ENCODE peak calls at places on chromosomes 7 and 10, in ten cellular contexts. K is thoracic aorta; P is left ventricle myocardium inferior; H is right lobe of liver; B is activated CD8-positive, alpha-beta T cell treated with anti-CD3 and anti-CD28 coated beads for 36 hours; O is HCT116; U is A549; R is body of pancreas; J is choroid plexus epithelial cell; S is IMR-90. W is an unnamed sample.

GRCh38 chr10:102462512-102463054 is 11.2 kb upstream of the C10orf95 start:
- DNase-seq in K (no peak), P (no peak), H (no peak), B (no peak), O (no peak), U (no peak), R (no peak), J (no peak), S (no peak), W (no peak)

GRCh38 chr7:158556721-158557440 is 30.7 kb downstream of the PTPRN2 start:
- DNase-seq in K (no peak), P (no peak), H (no peak), B (no peak), O (no peak), U (no peak), R (no peak), J (no peak), S (no peak), W (no peak)

GRCh38 chr7:29435167-29435566 is 128.5 kb upstream of the PRR15 start:
- DNase-seq in K (no peak), P (no peak), H (no peak), B (no peak), O (no peak), U (no peak), R (no peak), J (no peak), S (no peak), W (no peak)

GRCh38 chr7:75971309-75971960 is 23.0 kb downstream of the TMEM120A start:
- DNase-seq in K (no peak), P (no peak), H (peak), B (no peak), O (no peak), U (no peak), R (no peak), J (no peak), S (no peak), W (no peak)

GRCh38 chr7:100673942-100674431 is 447 bp downstream of the GNB2 start:
- DNase-seq in K (no peak), P (peak), H (peak), B (peak), O (no peak), U (no peak), R (peak), J (peak), S (no peak), W (no peak)

GRCh38 chr7:39754326-39755120 is 131.2 kb downstream of the RALA start:
- DNase-seq in K (no peak), P (no peak), H (no peak), B (no peak), O (no peak), U (no peak), R (no peak), J (peak), S (peak), W (no peak)

GRCh38 chr10:62794306-62794705 is 10.2 kb upstream of the ADO start:
- DNase-seq in K (no peak), P (no peak), H (no peak), B (no peak), O (no peak), U (no peak), R (no peak), J (peak), S (no peak), W (no peak)

GRCh38 chr7:88184848-88185304 is 35.0 kb downstream of the SRI start:
- DNase-seq in K (no peak), P (no peak), H (no peak), B (peak), O (no peak), U (no peak), R (no peak), J (no peak), S (peak), W (no peak)

GRCh38 chr10:72084094-72084459 is 4.3 kb downstream of the SPOCK2 start:
- DNase-seq in K (no peak), P (no peak), H (no peak), B (peak), O (no peak), U (no peak), R (no peak), J (no peak), S (no peak), W (peak)

GRCh38 chr7:3574386-3574785 is 273.3 kb downstream of the SDK1 start:
- DNase-seq in K (no peak), P (no peak), H (no peak), B (no peak), O (no peak), U (no peak), R (no peak), J (no peak), S (no peak), W (no peak)

GRCh38 chr7:145212050-145212449 is 376.2 kb upstream of the TPK1 start:
- DNase-seq in K (no peak), P (no peak), H (no peak), B (no peak), O (no peak), U (no peak), R (no peak), J (peak), S (no peak), W (no peak)

GRCh38 chr7:156780724-156781455 is 112.1 kb downstream of the LMBR1 start:
- DNase-seq in K (no peak), P (no peak), H (no peak), B (peak), O (no peak), U (no peak), R (no peak), J (no peak), S (no peak), W (no peak)

GRCh38 chr7:127665922-127666321 is 13.9 kb downstream of the SND1 start:
- DNase-seq in K (no peak), P (no peak), H (no peak), B (no peak), O (no peak), U (no peak), R (no peak), J (no peak), S (no peak), W (no peak)

GRCh38 chr7:125032943-125033342 is 103.3 kb upstream of the POT1 start:
- DNase-seq in K (no peak), P (no peak), H (no peak), B (no peak), O (no peak), U (no peak), R (no peak), J (no peak), S (no peak), W (no peak)

GRCh38 chr7:125030756-125031387 is 101.2 kb upstream of the POT1 start:
- DNase-seq in K (no peak), P (no peak), H (no peak), B (no peak), O (no peak), U (no peak), R (no peak), J (no peak), S (no peak), W (no peak)

GRCh38 chr7:125033506-125033905 is 103.9 kb upstream of the POT1 start:
- DNase-seq in K (no peak), P (no peak), H (no peak), B (no peak), O (no peak), U (no peak), R (no peak), J (no peak), S (no peak), W (no peak)
- TF ChIP-seq CTCF in K (no peak), P (no peak), H (no peak), B (no peak), O (peak), U (no peak), R (no peak), J (no peak), S (no peak), W (no peak)

GRCh38 chr10:117477961-117478670 is 64.4 kb upstream of the EMX2 start:
- DNase-seq in K (no peak), P (no peak), H (no peak), B (no peak), O (peak), U (peak), R (no peak), J (peak), S (peak), W (no peak)
- TF ChIP-seq CTCF in K (no peak), P (peak), H (peak), B (no peak), O (peak), U (peak), R (no peak), J (peak), S (no peak), W (no peak)

GRCh38 chr7:151728286-151728660 is 148.6 kb downstream of the PRKAG2 start:
- DNase-seq in K (no peak), P (no peak), H (peak), B (no peak), O (no peak), U (no peak), R (no peak), J (no peak), S (no peak), W (no peak)
- TF ChIP-seq CTCF in K (no peak), P (no peak), H (no peak), B (no peak), O (no peak), U (no peak), R (no peak), J (no peak), S (no peak), W (no peak)

GRCh38 chr10:122342293-122343134 is 32.0 kb upstream of the PLEKHA1 start:
- DNase-seq in K (no peak), P (no peak), H (no peak), B (peak), O (peak), U (peak), R (peak), J (peak), S (peak), W (no peak)
- TF ChIP-seq CTCF in K (peak), P (peak), H (peak), B (peak), O (peak), U (peak), R (peak), J (peak), S (peak), W (no peak)

GRCh38 chr7:132503415-132503814 is 72.9 kb downstream of the PLXNA4 start:
- DNase-seq in K (no peak), P (no peak), H (no peak), B (no peak), O (no peak), U (no peak), R (no peak), J (no peak), S (no peak), W (no peak)
- TF ChIP-seq CTCF in K (no peak), P (no peak), H (no peak), B (no peak), O (peak), U (no peak), R (no peak), J (no peak), S (no peak), W (no peak)

GRCh38 chr7:57308631-57309408 is 141.2 kb upstream of the ZNF716 start:
- DNase-seq in K (no peak), P (peak), H (peak), B (peak), O (no peak), U (no peak), R (peak), J (no peak), S (no peak), W (no peak)
- TF ChIP-seq CTCF in K (no peak), P (peak), H (peak), B (peak), O (peak), U (no peak), R (no peak), J (peak), S (no peak), W (no peak)

GRCh38 chr10:80630324-80630723 is 92.6 kb downstream of the SH2D4B start:
- DNase-seq in K (no peak), P (no peak), H (no peak), B (no peak), O (no peak), U (no peak), R (no peak), J (no peak), S (no peak), W (no peak)
- TF ChIP-seq CTCF in K (no peak), P (no peak), H (no peak), B (no peak), O (no peak), U (no peak), R (no peak), J (no peak), S (no peak), W (no peak)

W was measured in omental fat pad.